ENCODE peak calls at places on chromosomes 16 and 17, in five cellular contexts. M, N, S, L and U are unnamed samples. For H3K4me1, the result is how much of the 10 kb centered on the place peaks cover.

GRCh38 chr16:50595854-50596253 is 47.7 kb downstream of the NKD1 start:
- DNase-seq in N (no peak), M (no peak), L (no peak), S (no peak), U (no peak)

GRCh38 chr16:55955845-55956244 is 80.7 kb upstream of the CES5A start:
- DNase-seq in M (no peak), S (no peak), L (peak), N (no peak), U (no peak)

GRCh38 chr17:48587276-48588073 is 2.6 kb downstream of the HOXB3 start:
- DNase-seq in M (no peak), N (no peak), L (no peak), S (no peak), U (no peak)

GRCh38 chr17:4955091-4955490 is 4.2 kb downstream of the ENO3 start:
- DNase-seq in S (no peak), L (no peak), M (no peak), N (no peak), U (no peak)

GRCh38 chr17:8155341-8156173 is 3.4 kb upstream of the PER1 start:
- DNase-seq in M (no peak), L (no peak), N (no peak), S (no peak), U (peak)

GRCh38 chr17:54899721-54900456 is 763 bp upstream of the TOM1L1 start:
- DNase-seq in M (no peak), S (no peak), L (no peak), N (peak), U (no peak)

GRCh38 chr17:15465045-15465701 is 2.2 kb downstream of the CDRT4 start:
- DNase-seq in L (no peak), S (no peak), N (no peak), M (no peak), U (no peak)

GRCh38 chr16:1689853-1690252 is 11.8 kb downstream of the JPT2 start:
- DNase-seq in S (no peak), N (no peak), L (no peak), M (no peak), U (no peak)

GRCh38 chr17:80034977-80035686 is 540 bp downstream of the TBC1D16 start:
- DNase-seq in S (no peak), M (peak), L (peak), N (peak), U (peak)

GRCh38 chr17:73829676-73830280 is 185.5 kb upstream of the SDK2 start:
- DNase-seq in N (no peak), S (no peak), M (no peak), L (no peak), U (no peak)

GRCh38 chr16:1723450-1724147 is 17.6 kb downstream of the MAPK8IP3 start:
- DNase-seq in S (no peak), M (no peak), N (peak), L (peak), U (peak)

GRCh38 chr16:3950343-3951193 is 70.1 kb upstream of the CREBBP start:
- DNase-seq in L (peak), S (peak), M (no peak), N (no peak), U (no peak)

GRCh38 chr16:8620535-8620934 is 963 bp upstream of the METTL22 start:
- DNase-seq in N (no peak), M (no peak), S (no peak), L (no peak), U (no peak)

GRCh38 chr16:50742521-50743150 is 750 bp downstream of the CYLD start:
- DNase-seq in M (no peak), N (peak), S (no peak), L (peak), U (peak)

GRCh38 chr17:78954684-78955083 is 25.0 kb downstream of the LGALS3BP start:
- DNase-seq in N (no peak), S (no peak), M (no peak), L (no peak), U (no peak)

GRCh38 chr16:15041260-15042011 is 14.4 kb downstream of the NTAN1 start:
- DNase-seq in N (peak), S (peak), L (peak), M (no peak), U (no peak)

GRCh38 chr17:71084219-71084618 is 914.9 kb downstream of the KCNJ2 start:
- DNase-seq in M (no peak), L (peak), S (peak), N (peak), U (no peak)

GRCh38 chr17:78408476-78409020 is 30.1 kb downstream of the PGS1 start:
- DNase-seq in N (no peak), L (no peak), M (no peak), S (no peak), U (no peak)

GRCh38 chr17:83108709-83109108 is 29.3 kb downstream of the METRNL start:
- DNase-seq in L (no peak), N (no peak), S (no peak), M (no peak), U (no peak)

GRCh38 chr17:83106036-83106577 is 26.7 kb downstream of the METRNL start:
- DNase-seq in M (no peak), N (no peak), S (no peak), L (no peak), U (no peak)

GRCh38 chr17:83105512-83105911 is 26.1 kb downstream of the METRNL start:
- DNase-seq in L (no peak), N (no peak), M (no peak), S (no peak), U (no peak)

GRCh38 chr17:83107656-83108048 is 28.2 kb downstream of the METRNL start:
- DNase-seq in N (no peak), S (no peak), L (no peak), M (no peak), U (no peak)

GRCh38 chr17:83106913-83107655 is 27.7 kb downstream of the METRNL start:
- DNase-seq in M (no peak), N (no peak), S (no peak), L (peak), U (no peak)
- H3K4me1 ChIP-seq in M (under half), N (under half), S (under half), L (under half), U (under half)

DNA sequence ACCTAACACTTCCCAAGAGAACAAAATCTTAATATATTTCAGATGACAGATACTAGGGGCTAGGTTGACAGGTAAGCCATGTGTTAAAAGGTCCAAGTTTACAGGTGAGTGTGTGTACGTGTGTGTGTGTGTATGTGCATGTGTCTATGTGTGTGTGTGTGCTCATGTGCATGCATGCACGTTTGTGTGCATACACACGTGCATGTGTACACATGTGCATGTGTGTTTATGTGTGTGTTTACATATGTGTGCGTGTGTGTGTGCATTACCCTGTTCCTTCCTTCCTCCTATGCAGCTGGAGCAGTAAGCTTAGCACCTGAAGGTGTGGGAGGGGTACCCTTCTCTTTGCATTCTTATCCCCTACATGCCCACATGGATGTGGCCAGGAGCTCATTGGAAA is 258.2 kb upstream of the MYOCD start:
- DNase-seq in S (no peak), M (no peak), L (no peak), N (no peak), U (no peak)
- H3K27ac ChIP-seq in S (no peak), M (no peak), L (peak), N (no peak), U (no peak)

GRCh38 chr16:17149904-17150483 is 320.8 kb downstream of the XYLT1 start:
- DNase-seq in N (peak), L (no peak), M (no peak), S (no peak), U (no peak)

GRCh38 chr16:17143546-17144419 is 327.0 kb downstream of the XYLT1 start:
- DNase-seq in M (no peak), L (no peak), S (no peak), N (no peak), U (no peak)

GRCh38 chr16:17147942-17148341 is 322.8 kb downstream of the XYLT1 start:
- DNase-seq in S (no peak), L (no peak), M (no peak), N (no peak), U (no peak)

GRCh38 chr16:17145029-17145428 is 325.7 kb downstream of the XYLT1 start:
- DNase-seq in M (no peak), N (no peak), S (no peak), L (no peak), U (no peak)

GRCh38 chr16:17144431-17144830 is 326.3 kb downstream of the XYLT1 start:
- DNase-seq in L (no peak), N (no peak), M (no peak), S (no peak), U (no peak)
- H3K4me3 ChIP-seq in L (no peak), N (no peak), M (no peak), S (no peak), U (no peak)

GRCh38 chr17:50042211-50042610 is 13.7 kb upstream of the ITGA3 start:
- DNase-seq in N (no peak), L (no peak), S (no peak), M (no peak), U (no peak)

GRCh38 chr17:50045154-50045553 is 10.8 kb upstream of the ITGA3 start:
- DNase-seq in L (no peak), N (no peak), S (no peak), M (no peak), U (no peak)

GRCh38 chr17:50046179-50046578 is 9.7 kb upstream of the ITGA3 start:
- DNase-seq in N (no peak), L (no peak), M (no peak), S (no peak), U (no peak)

GRCh38 chr17:50044483-50044882 is 11.4 kb upstream of the ITGA3 start:
- DNase-seq in L (no peak), N (no peak), M (no peak), S (no peak), U (no peak)

GRCh38 chr17:50043290-50044148 is 12.4 kb upstream of the ITGA3 start:
- DNase-seq in S (no peak), M (no peak), N (no peak), L (peak), U (no peak)
- H3K4me1 ChIP-seq in S (under half), M (under half), N (under half), L (under half), U (under half)